ENCODE peak calls at places on chromosomes 6 and 20, in five cellular contexts. C is PC-3, H is fibroblast of villous mesenchyme, M is NCI-H1092, F is C1 segment of cervical spinal cord. E is an unnamed sample.

GRCh38 chr20:41330343-41330720 is 10.3 kb upstream of the LPIN3 start:
- DNase-seq in C (no peak), H (peak), F (no peak), M (no peak), E (peak)

GRCh38 chr6:26216886-26217713 is 129.9 kb downstream of the HFE start:
- DNase-seq in F (peak), H (peak), C (no peak), M (peak), E (peak)

GRCh38 chr20:1804554-1804956 is 90.7 kb upstream of the SIRPA start:
- DNase-seq in H (no peak), F (no peak), C (no peak), M (no peak), E (no peak)

GRCh38 chr6:10641494-10641893 is 52.9 kb downstream of the C6orf52 start:
- DNase-seq in M (no peak), F (no peak), C (no peak), H (no peak), E (no peak)

GRCh38 chr20:32474967-32475819 is 109.9 kb downstream of the NOL4L start:
- DNase-seq in M (no peak), F (peak), H (peak), C (peak), E (peak)

GRCh38 chr6:69835414-69836179 is 30.8 kb upstream of the COL19A1 start:
- DNase-seq in F (no peak), M (no peak), H (peak), C (peak), E (peak)

GRCh38 chr20:2059411-2059810 is 42.2 kb upstream of the STK35 start:
- DNase-seq in C (no peak), F (no peak), H (no peak), M (no peak), E (no peak)

GRCh38 chr20:56003966-56004365 is 1.4 kb downstream of the CBLN4 start:
- DNase-seq in F (no peak), C (no peak), M (no peak), H (no peak), E (peak)

GRCh38 chr6:15870354-15871043 is 207.7 kb upstream of the DTNBP1 start:
- DNase-seq in M (no peak), C (no peak), H (peak), F (no peak), E (peak)

GRCh38 chr6:53579338-53579737 is 34.4 kb upstream of the GCLC start:
- DNase-seq in H (no peak), M (no peak), F (no peak), C (no peak), E (no peak)

GRCh38 chr20:58790440-58790839 is 60.3 kb downstream of the GNAS-AS1 start:
- DNase-seq in M (no peak), F (no peak), H (no peak), C (peak), E (no peak)

GRCh38 chr6:150830409-150831165 is 34.9 kb upstream of the MTHFD1L start:
- DNase-seq in C (peak), M (no peak), F (no peak), H (no peak), E (no peak)

GRCh38 chr20:62708591-62709536 is at the start of gene NTSR1:
- DNase-seq in C (no peak), F (no peak), H (no peak), M (no peak), E (peak)

GRCh38 chr20:51596656-51597388 is 54.3 kb upstream of the NFATC2 start:
- DNase-seq in H (no peak), F (no peak), M (no peak), C (no peak), E (no peak)

GRCh38 chr6:104226798-104227444 is 632.8 kb downstream of the HACE1 start:
- DNase-seq in C (no peak), F (no peak), H (no peak), M (peak), E (no peak)

GRCh38 chr6:161498359-161498758 is 224.5 kb upstream of the AGPAT4 start:
- DNase-seq in H (peak), M (peak), F (no peak), C (peak), E (peak)